ENCODE peak calls at places on chromosomes 4 and X, in four cellular contexts. E is coronary artery; V is renal cortical epithelial cell; Y is stimulated activated CD4-positive, alpha-beta T cell treated with anti-CD3 and anti-CD28 coated beads, TNF-alpha, amount 100 ng/mL, for 4 hours. P is an unnamed sample.

GRCh38 chr4:8821151-8821950 is 50.3 kb downstream of the HMX1 start:
- DNase-seq in E (peak), V (no peak), Y (no peak), P (no peak)

GRCh38 chr4:138400528-138400927 is 158.4 kb upstream of the SLC7A11 start:
- DNase-seq in E (no peak), V (peak), Y (no peak), P (no peak)

GRCh38 chr4:139584784-139585183 is 28.8 kb upstream of the SETD7 start:
- DNase-seq in E (no peak), V (no peak), Y (no peak), P (no peak)

GRCh38 chr4:165457793-165458192 is 79.0 kb downstream of the CPE start:
- DNase-seq in E (no peak), V (no peak), Y (no peak), P (no peak)

GRCh38 chr4:78519962-78520361 is 31.6 kb upstream of the ANXA3 start:
- DNase-seq in E (no peak), V (no peak), Y (no peak), P (no peak)

GRCh38 chrX:4932790-4933189 is 1219.3 kb upstream of the PRKX start:
- DNase-seq in E (no peak), V (peak), Y (no peak), P (peak)

GRCh38 chr4:184457530-184458249 is 16.7 kb downstream of the IRF2 start:
- DNase-seq in E (no peak), V (no peak), Y (no peak), P (no peak)

GRCh38 chr4:182188622-182189021 is 54.6 kb upstream of the TENM3 start:
- DNase-seq in E (no peak), V (peak), Y (no peak), P (peak)

GRCh38 chr4:89438102-89438831 is 130.7 kb upstream of the GPRIN3 start:
- DNase-seq in E (no peak), V (peak), Y (peak), P (peak)

GRCh38 chr4:47101453-47101852 is 70.1 kb downstream of the GABRB1 start:
- DNase-seq in E (no peak), V (no peak), Y (no peak), P (no peak)

GRCh38 chr4:90689739-90690138 is 562.5 kb downstream of the CCSER1 start:
- DNase-seq in E (no peak), V (no peak), Y (no peak), P (no peak)

GRCh38 chrX:19899234-19899788 is 11.9 kb upstream of the SH3KBP1 start:
- DNase-seq in E (no peak), V (no peak), Y (no peak), P (no peak)

GRCh38 chr4:48275694-48276093 is 6.1 kb upstream of the TEC start:
- DNase-seq in E (no peak), V (no peak), Y (no peak), P (no peak)

GRCh38 chr4:55560096-55560495 is 13.4 kb upstream of the CLOCK start:
- DNase-seq in E (no peak), V (no peak), Y (no peak), P (no peak)